ENCODE peak calls at places on chromosomes 2 and 18, in six cellular contexts. B is PC-3, S is A549, L is lower lobe of right lung, Y is AG04450, H is tibial artery. V is an unnamed sample.

GRCh38 chr18:13878858-13879257 is 36.5 kb downstream of the MC2R start:
- DNase-seq in Y (no peak), L (no peak), B (no peak), H (no peak), S (no peak), V (no peak)

GRCh38 chr2:7118606-7119503 is 201.6 kb downstream of the RNF144A start:
- DNase-seq in B (peak; percentile 61), S (peak; percentile 36), H (no peak), Y (no peak), L (no peak), V (no peak)

GRCh38 chr2:223121317-223121716 is 69.3 kb downstream of the KCNE4 start:
- DNase-seq in L (no peak), B (no peak), S (no peak), Y (no peak), H (no peak), V (no peak)

GRCh38 chr18:51235011-51235789 is 37.7 kb upstream of the MEX3C start:
- DNase-seq in H (no peak), B (peak; percentile 3), L (no peak), S (peak; percentile 55), Y (no peak), V (no peak)

GRCh38 chr2:56754066-56754615 is 570.4 kb downstream of the CCDC85A start:
- DNase-seq in L (no peak), S (no peak), H (no peak), B (no peak), Y (no peak), V (no peak)

GRCh38 chr2:39435974-39436591 is 1.0 kb downstream of the MAP4K3 start:
- DNase-seq in S (peak; percentile 35), Y (no peak), B (peak; percentile 54), L (no peak), H (no peak), V (no peak)

GRCh38 chr2:113886479-113887383 is 3.2 kb upstream of the ACTR3 start:
- DNase-seq in L (peak; percentile 72), B (peak; percentile 93), H (no peak), Y (peak; percentile 70), S (no peak), V (no peak)

GRCh38 chr2:226338825-226339224 is 460.8 kb downstream of the IRS1 start:
- DNase-seq in Y (no peak), H (no peak), S (no peak), L (no peak), B (no peak), V (no peak)

GRCh38 chr2:125167152-125167551 is 1142.1 kb downstream of the CNTNAP5 start:
- DNase-seq in S (no peak), Y (no peak), H (no peak), L (no peak), B (no peak), V (no peak)

GRCh38 chr2:96138146-96139145 is at the start of gene ASTL:
- DNase-seq in Y (no peak), B (peak; percentile 64), L (peak; percentile 78), H (no peak), S (peak; percentile 31), V (peak; percentile 67)

GRCh38 chr2:15669375-15669910 is 77.8 kb downstream of the DDX1 start:
- DNase-seq in L (no peak), S (no peak), B (no peak), H (peak; percentile 21), Y (no peak), V (no peak)
- H3K27ac ChIP-seq in L (no peak overlapping the region), S (no peak overlapping the region), B (no peak overlapping the region), H (no peak overlapping the region), Y (no peak overlapping the region), V (no peak overlapping the region)

GRCh38 chr2:26631815-26632214 is 9.4 kb downstream of the CIB4 start:
- DNase-seq in L (peak; percentile 24), B (no peak), S (no peak), Y (no peak), H (no peak), V (no peak)
- TF ChIP-seq CTCF in L (no peak), B (no peak), S (no peak), Y (no peak), H (no peak), V (no peak)

DNA sequence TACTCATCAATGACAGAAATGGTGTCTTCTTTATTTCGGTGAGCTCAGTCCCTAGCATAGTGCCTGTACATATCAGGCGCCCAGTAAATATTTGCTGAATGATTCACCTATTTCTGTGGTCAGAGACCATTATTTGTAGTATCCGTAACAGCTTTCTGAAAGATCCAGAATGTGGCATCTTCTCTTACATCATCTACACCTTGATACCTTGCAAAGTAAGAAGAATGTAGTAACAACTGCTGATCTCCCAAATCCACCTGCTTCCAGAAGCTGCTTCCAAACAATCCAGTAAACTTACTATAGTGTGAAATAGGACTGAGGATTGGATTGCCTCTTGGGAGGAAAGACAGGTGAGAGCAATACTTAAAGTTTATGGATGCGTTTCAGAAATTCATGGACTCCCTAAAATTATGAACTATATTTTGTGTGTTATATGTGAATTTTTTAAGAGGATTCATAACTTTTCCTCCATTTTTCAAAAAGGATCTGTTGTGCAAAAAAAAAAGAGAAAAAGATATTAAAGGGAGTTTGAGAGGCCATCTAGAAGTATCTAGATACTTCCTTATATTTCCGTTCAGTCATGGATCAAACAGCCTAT is 945 bp upstream of the ASXL2 start:
- DNase-seq in Y (no peak), S (no peak), H (no peak), B (peak; percentile 89), L (no peak), V (no peak)
- H3K27ac ChIP-seq in Y (peak overlapping the region; percentile 92), S (peak overlapping the region; percentile 82), H (peak overlapping the region; percentile 94), B (peak overlapping the region; percentile 68), L (peak overlapping the region; percentile 94), V (peak overlapping the region; percentile 77)

GRCh38 chr2:202870431-202871160 is 970 bp downstream of the ICA1L start:
- DNase-seq in H (peak; percentile 76), B (peak; percentile 86), S (peak; percentile 57), Y (no peak), L (peak; percentile 63), V (peak; percentile 47)
- TF ChIP-seq CTCF in H (peak; percentile 26), B (peak; percentile 63), S (peak; percentile 56), Y (peak; percentile 55), L (peak; percentile 44), V (peak; percentile 67)

GRCh38 chr2:218895326-218895725 is 14.7 kb downstream of the WNT10A start:
- DNase-seq in H (no peak), L (no peak), Y (no peak), B (peak; percentile 81), S (no peak), V (no peak)

GRCh38 chr2:218894168-218895157 is 13.8 kb downstream of the WNT10A start:
- DNase-seq in S (no peak), H (peak; percentile 54), B (peak; percentile 77), L (no peak), Y (no peak), V (no peak)

GRCh38 chr2:218892693-218893348 is 12.2 kb downstream of the WNT10A start:
- DNase-seq in L (peak; percentile 82), Y (no peak), B (peak; percentile 84), H (no peak), S (peak; percentile 63), V (peak; percentile 85)

GRCh38 chr2:218891275-218892135 is 10.9 kb downstream of the WNT10A start:
- DNase-seq in S (no peak), H (peak; percentile 35), Y (no peak), L (no peak), B (no peak), V (no peak)

GRCh38 chr2:218893349-218894167 is 12.9 kb downstream of the WNT10A start:
- DNase-seq in B (no peak), L (no peak), Y (no peak), S (no peak), H (peak; percentile 19), V (no peak)
- H3K27ac ChIP-seq in B (peak overlapping the region; percentile 85), L (peak overlapping the region; percentile 31), Y (no peak overlapping the region), S (peak overlapping the region; percentile 81), H (no peak overlapping the region), V (peak overlapping the region; percentile 83)

GRCh38 chr2:159913897-159914296 is 115.9 kb upstream of the CD302 start:
- DNase-seq in Y (no peak), B (no peak), L (no peak), S (no peak), H (no peak), V (no peak)
- TF ChIP-seq CTCF in Y (no peak), B (no peak), L (no peak), S (no peak), H (no peak), V (no peak)

DNA sequence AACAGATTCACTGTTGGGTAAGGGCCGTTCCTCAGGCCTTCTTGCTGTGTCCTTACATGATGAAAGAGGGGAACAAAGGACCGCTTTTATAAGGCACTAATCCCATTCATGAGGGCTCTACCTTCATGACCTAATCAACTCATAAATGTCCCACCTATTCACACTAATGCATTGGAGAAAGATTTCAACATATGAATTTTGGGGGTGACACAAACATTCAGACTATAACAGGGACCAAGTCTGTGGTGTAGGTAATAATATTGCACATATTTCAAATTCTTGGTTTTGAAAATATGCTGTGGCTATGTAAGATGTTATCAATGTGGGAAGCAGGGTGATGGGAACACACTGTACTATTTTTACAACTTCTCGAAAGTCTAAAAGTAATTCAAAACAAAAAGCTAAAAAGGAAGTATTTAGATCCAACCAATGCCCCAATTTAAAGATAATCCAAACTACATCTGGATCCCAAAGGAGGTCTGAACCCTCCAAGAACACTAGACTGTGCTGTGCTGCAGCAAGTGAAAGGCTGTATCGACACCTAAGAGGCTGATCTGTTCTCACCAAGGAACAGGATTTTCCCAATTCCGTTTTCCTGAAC is 82.4 kb upstream of the TGIF1 start:
- DNase-seq in H (no peak), L (no peak), Y (no peak), B (peak; percentile 48), S (no peak), V (no peak)
- H3K27ac ChIP-seq in H (no peak overlapping the region), L (no peak overlapping the region), Y (no peak overlapping the region), B (peak overlapping the region; percentile 37), S (peak overlapping the region; percentile 78), V (no peak overlapping the region)

DNA sequence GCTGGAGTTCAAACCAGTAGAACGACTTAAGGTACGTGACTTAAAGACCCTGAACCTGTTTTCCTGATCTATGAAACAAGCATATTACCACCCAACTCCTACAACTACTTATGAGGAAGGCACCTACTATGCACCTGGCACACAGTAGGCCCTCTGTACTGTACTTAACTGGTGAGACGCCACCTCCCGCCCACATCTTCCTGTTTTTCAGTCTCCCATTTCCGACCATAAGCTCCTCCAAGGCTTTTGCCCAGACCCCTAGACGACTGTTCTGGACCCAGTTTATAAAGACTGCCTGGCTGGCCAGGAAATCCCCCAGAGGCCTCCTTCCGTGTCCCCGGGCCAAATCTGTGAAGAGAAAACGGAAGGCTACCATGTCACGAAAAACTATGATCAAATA is 1.5 kb downstream of the GALNT14 start:
- DNase-seq in Y (no peak), B (no peak), L (no peak), H (no peak), S (no peak), V (no peak)
- TF ChIP-seq CTCF in Y (no peak), B (no peak), L (no peak), H (no peak), S (no peak), V (no peak)

V was measured in CD4-positive, alpha-beta T cell.